ENCODE peak calls at places on chromosomes 6 and 20, in five cellular contexts. A is psoas muscle, E is fibroblast of lung, X is cardiac fibroblast, F is progenitor cell of endocrine pancreas. L is an unnamed sample.

GRCh38 chr20:958936-959815 is 42.9 kb downstream of the RSPO4 start:
- DNase-seq in A (no peak), E (no peak), X (no peak), F (no peak), L (no peak)

GRCh38 chr20:17835941-17836861 is 132.4 kb downstream of the SNX5 start:
- DNase-seq in A (peak; percentile 90), F (no peak), X (peak; percentile 93), E (peak; percentile 95), L (no peak)

GRCh38 chr6:70520575-70520974 is 46.2 kb upstream of the SDHAF4 start:
- DNase-seq in X (peak; percentile 41), E (peak; percentile 36), A (no peak), F (no peak), L (peak; percentile 8)

GRCh38 chr20:44724423-44725091 is 9.4 kb downstream of the CCN5 start:
- DNase-seq in X (no peak), E (no peak), F (no peak), A (peak; percentile 51), L (no peak)

GRCh38 chr20:45047581-45048119 is 53.3 kb downstream of the KCNS1 start:
- DNase-seq in X (no peak), F (no peak), E (no peak), A (no peak), L (no peak)

GRCh38 chr6:163415620-163416379 is 1.3 kb downstream of the QKI start:
- DNase-seq in A (peak; percentile 78), X (peak; percentile 72), F (no peak), E (peak; percentile 66), L (no peak)

GRCh38 chr6:70312165-70312564 is 9.3 kb upstream of the COL9A1 start:
- DNase-seq in X (peak; percentile 79), A (no peak), F (no peak), E (peak; percentile 51), L (no peak)

GRCh38 chr20:59402697-59403096 is 102.3 kb downstream of the EDN3 start:
- DNase-seq in X (no peak), A (no peak), F (no peak), E (no peak), L (no peak)

GRCh38 chr6:157982297-157982579 is 575 bp downstream of the SYNJ2 start:
- DNase-seq in F (peak; percentile 28), X (peak; percentile 46), A (no peak), E (peak; percentile 42), L (no peak)

GRCh38 chr6:111015656-111016190 is 33.9 kb downstream of the RPF2 start:
- DNase-seq in X (no peak), A (no peak), F (no peak), E (no peak), L (no peak)

GRCh38 chr6:46190889-46191288 is 20.1 kb upstream of the ENPP5 start:
- DNase-seq in E (no peak), A (no peak), X (no peak), F (no peak), L (no peak)

GRCh38 chr6:40957616-40958492 is 81.2 kb downstream of the UNC5CL start:
- DNase-seq in E (peak; percentile 31), F (no peak), X (peak; percentile 75), A (no peak), L (no peak)

GRCh38 chr6:111872521-111873177 is 603 bp downstream of the FYN start:
- DNase-seq in A (peak; percentile 71), F (peak; percentile 18), X (peak; percentile 48), E (peak; percentile 68), L (no peak)

GRCh38 chr20:23419995-23420901 is 1.0 kb downstream of the NAPB start:
- DNase-seq in X (peak; percentile 80), E (peak; percentile 58), A (peak; percentile 68), F (peak; percentile 35), L (no peak)

GRCh38 chr6:157721431-157722229 is 101.4 kb upstream of the SNX9 start:
- DNase-seq in A (no peak), X (no peak), E (no peak), F (no peak), L (no peak)

GRCh38 chr6:29568021-29568420 is 8.5 kb upstream of the UBD start:
- DNase-seq in X (peak; percentile 1), E (peak; percentile 8), F (no peak), A (no peak), L (no peak)

GRCh38 chr20:45779011-45779915 is 12.4 kb downstream of the WFDC3 start:
- DNase-seq in F (no peak), X (peak; percentile 99), A (peak; percentile 86), E (peak; percentile 100), L (peak; percentile 99)

GRCh38 chr6:167795874-167796667 is 30.6 kb upstream of the AFDN start:
- DNase-seq in A (peak; percentile 84), F (no peak), E (no peak), X (no peak), L (no peak)

GRCh38 chr6:167420858-167421766 is 96.2 kb downstream of the TTLL2 start:
- DNase-seq in X (no peak), A (no peak), E (no peak), F (no peak), L (no peak)

GRCh38 chr20:39170896-39171463 is 208.8 kb downstream of the DHX35 start:
- DNase-seq in X (no peak), A (no peak), E (no peak), F (no peak), L (no peak)

GRCh38 chr6:12228447-12229146 is 61.6 kb upstream of the EDN1 start:
- DNase-seq in F (no peak), X (no peak), E (no peak), A (no peak), L (no peak)

GRCh38 chr20:52783769-52784168 is 188.4 kb upstream of the TSHZ2 start:
- DNase-seq in F (no peak), A (no peak), X (no peak), E (peak; percentile 7), L (no peak)
- TF ChIP-seq CTCF in F (peak; percentile 41), A (no peak), X (no peak), E (no peak), L (peak; percentile 38)

GRCh38 chr20:10625641-10626040 is 48.2 kb downstream of the JAG1 start:
- DNase-seq in A (no peak), E (no peak), F (no peak), X (no peak), L (no peak)

GRCh38 chr20:10621159-10621558 is 52.6 kb downstream of the JAG1 start:
- DNase-seq in X (no peak), F (no peak), E (no peak), A (no peak), L (no peak)

GRCh38 chr20:10626896-10627295 is 46.9 kb downstream of the JAG1 start:
- DNase-seq in E (peak; percentile 68), X (peak; percentile 37), F (no peak), A (no peak), L (no peak)

GRCh38 chr20:10619427-10619826 is 54.4 kb downstream of the JAG1 start:
- DNase-seq in E (peak; percentile 96), A (no peak), F (no peak), X (peak; percentile 93), L (peak; percentile 47)

GRCh38 chr20:10622657-10623418 is 51.0 kb downstream of the JAG1 start:
- DNase-seq in A (peak; percentile 74), E (peak; percentile 72), X (peak; percentile 77), F (no peak), L (no peak)
- TF ChIP-seq CTCF in A (no peak), E (no peak), X (no peak), F (no peak), L (no peak)

GRCh38 chr6:19210849-19211590 is 626.1 kb upstream of the ID4 start:
- DNase-seq in X (no peak), E (no peak), A (peak; percentile 47), F (no peak), L (no peak)
- TF ChIP-seq CTCF in X (no peak), E (no peak), A (peak; percentile 14), F (peak; percentile 43), L (peak; percentile 39)

DNA sequence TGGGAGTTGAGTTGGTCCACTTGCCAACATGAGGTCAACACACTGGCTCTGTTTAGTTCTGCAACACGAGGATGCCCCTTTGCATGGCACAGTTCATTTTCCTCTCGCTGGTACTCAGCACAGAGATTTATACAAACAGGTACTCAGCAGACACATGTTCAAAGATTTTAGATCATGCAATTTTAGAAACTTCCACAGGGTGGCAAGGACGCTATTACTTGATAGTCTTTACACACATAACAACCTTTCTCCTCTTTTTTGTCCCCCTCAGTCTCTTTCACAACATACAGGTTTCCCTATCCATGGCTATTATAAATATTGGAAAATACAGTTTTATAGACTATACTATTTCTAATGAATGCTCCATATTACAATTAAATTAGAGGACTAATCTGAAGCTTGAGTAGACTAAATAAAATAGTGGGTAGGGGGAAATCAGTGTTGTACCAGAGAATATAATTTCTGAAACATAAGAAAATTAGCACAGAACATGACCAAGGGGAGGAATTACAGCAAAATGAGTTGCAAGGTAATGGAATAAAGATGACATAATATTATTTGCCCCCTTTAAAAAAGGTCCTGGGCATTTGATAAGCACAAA is 331.8 kb upstream of the BTBD3 start:
- DNase-seq in A (no peak), E (peak; percentile 9), F (no peak), X (peak; percentile 25), L (no peak)
- TF ChIP-seq CTCF in A (no peak), E (peak; percentile 34), F (peak; percentile 63), X (peak; percentile 27), L (peak; percentile 60)